ENCODE peak calls at places on chromosomes 3 and 15, in five cellular contexts. P, F, M, H and E are unnamed samples.

GRCh38 chr15:92636401-92636949 is 19.1 kb downstream of the FAM174B start:
- DNase-seq in P (no peak), F (no peak), M (no peak), H (no peak), E (no peak)

GRCh38 chr3:48432411-48433371 is 2.8 kb upstream of the PLXNB1 start:
- DNase-seq in P (no peak), F (peak), M (no peak), H (peak), E (no peak)

GRCh38 chr3:193030276-193030675 is 112.6 kb upstream of the MB21D2 start:
- DNase-seq in P (no peak), F (peak), M (no peak), H (no peak), E (no peak)

GRCh38 chr3:194275721-194276120 is 75.4 kb downstream of the CPN2 start:
- DNase-seq in P (no peak), F (no peak), M (peak), H (no peak), E (no peak)

GRCh38 chr3:50567011-50567385 is 549 bp downstream of the C3orf18 start:
- DNase-seq in P (no peak), F (no peak), M (no peak), H (no peak), E (no peak)

GRCh38 chr3:11835028-11835639 is 11.6 kb downstream of the TAMM41 start:
- DNase-seq in P (no peak), F (peak), M (no peak), H (peak), E (no peak)

GRCh38 chr15:48850648-48851047 is 27.3 kb upstream of the EID1 start:
- DNase-seq in P (no peak), F (no peak), M (no peak), H (no peak), E (no peak)

GRCh38 chr15:34213690-34214089 is 3.8 kb upstream of the KATNBL1 start:
- DNase-seq in P (no peak), F (no peak), M (no peak), H (no peak), E (no peak)

GRCh38 chr3:76138921-76139320 is 353.6 kb upstream of the ZNF717 start:
- DNase-seq in P (no peak), F (peak), M (no peak), H (no peak), E (no peak)

GRCh38 chr3:184761120-184761841 is 49.4 kb upstream of the MAGEF1 start:
- DNase-seq in P (no peak), F (no peak), M (peak), H (no peak), E (no peak)

GRCh38 chr3:42056840-42057239 is 34.3 kb upstream of the TRAK1 start:
- DNase-seq in P (no peak), F (no peak), M (no peak), H (no peak), E (no peak)

GRCh38 chr3:125055165-125055912 is 458 bp downstream of the HEG1 start:
- DNase-seq in P (no peak), F (peak), M (peak), H (no peak), E (peak)

GRCh38 chr3:102536479-102536878 is 101.7 kb downstream of the ZPLD1 start:
- DNase-seq in P (no peak), F (peak), M (no peak), H (peak), E (no peak)

GRCh38 chr3:32296251-32297204 is 58.0 kb downstream of the CMTM8 start:
- DNase-seq in P (peak), F (peak), M (peak), H (peak), E (peak)

GRCh38 chr3:152121292-152121654 is 147.5 kb upstream of the MBNL1 start:
- DNase-seq in P (no peak), F (peak), M (no peak), H (no peak), E (no peak)

GRCh38 chr3:192772495-192772894 is 45.2 kb upstream of the FGF12 start:
- DNase-seq in P (no peak), F (no peak), M (peak), H (peak), E (no peak)

GRCh38 chr15:43735402-43735801 is 10.8 kb upstream of the PDIA3 start:
- DNase-seq in P (no peak), F (no peak), M (no peak), H (no peak), E (no peak)

GRCh38 chr3:117553461-117553860 is 843.9 kb downstream of the TUSC7 start:
- DNase-seq in P (no peak), F (peak), M (no peak), H (no peak), E (no peak)

GRCh38 chr3:133860519-133860918 is 35.2 kb downstream of the RAB6B start:
- DNase-seq in P (no peak), F (no peak), M (no peak), H (no peak), E (no peak)

GRCh38 chr3:13570391-13571194 is 21.7 kb downstream of the FBLN2 start:
- DNase-seq in P (no peak), F (no peak), M (no peak), H (no peak), E (no peak)

GRCh38 chr3:171306631-171307030 is 153.6 kb downstream of the TNIK start:
- DNase-seq in P (no peak), F (peak), M (peak), H (no peak), E (no peak)

GRCh38 chr15:71048913-71049675 is 66.2 kb upstream of the THSD4 start:
- DNase-seq in P (no peak), F (peak), M (no peak), H (no peak), E (no peak)

GRCh38 chr15:63018639-63019038 is 23.9 kb upstream of the TPM1 start:
- DNase-seq in P (no peak), F (peak), M (no peak), H (no peak), E (no peak)

GRCh38 chr3:188656196-188656982 is 502.4 kb downstream of the LPP start:
- DNase-seq in P (no peak), F (peak), M (no peak), H (no peak), E (no peak)

GRCh38 chr3:15903164-15903563 is 105.4 kb upstream of the ANKRD28 start:
- DNase-seq in P (no peak), F (peak), M (peak), H (no peak), E (no peak)

GRCh38 chr15:59892995-59893394 is 111.1 kb upstream of the FOXB1 start:
- DNase-seq in P (no peak), F (peak), M (no peak), H (peak), E (peak)

GRCh38 chr3:70824785-70825184 is 512.3 kb upstream of the MDFIC2 start:
- DNase-seq in P (no peak), F (peak), M (no peak), H (no peak), E (no peak)

GRCh38 chr3:32413845-32414526 is 22.3 kb downstream of the CMTM7 start:
- DNase-seq in P (no peak), F (no peak), M (no peak), H (no peak), E (no peak)

GRCh38 chr3:160450846-160451245 is 1.3 kb upstream of the TRIM59 start:
- DNase-seq in P (no peak), F (peak), M (no peak), H (no peak), E (no peak)

GRCh38 chr15:85171736-85172135 is 190.1 kb downstream of the PDE8A start:
- DNase-seq in P (no peak), F (no peak), M (no peak), H (no peak), E (no peak)

DNA sequence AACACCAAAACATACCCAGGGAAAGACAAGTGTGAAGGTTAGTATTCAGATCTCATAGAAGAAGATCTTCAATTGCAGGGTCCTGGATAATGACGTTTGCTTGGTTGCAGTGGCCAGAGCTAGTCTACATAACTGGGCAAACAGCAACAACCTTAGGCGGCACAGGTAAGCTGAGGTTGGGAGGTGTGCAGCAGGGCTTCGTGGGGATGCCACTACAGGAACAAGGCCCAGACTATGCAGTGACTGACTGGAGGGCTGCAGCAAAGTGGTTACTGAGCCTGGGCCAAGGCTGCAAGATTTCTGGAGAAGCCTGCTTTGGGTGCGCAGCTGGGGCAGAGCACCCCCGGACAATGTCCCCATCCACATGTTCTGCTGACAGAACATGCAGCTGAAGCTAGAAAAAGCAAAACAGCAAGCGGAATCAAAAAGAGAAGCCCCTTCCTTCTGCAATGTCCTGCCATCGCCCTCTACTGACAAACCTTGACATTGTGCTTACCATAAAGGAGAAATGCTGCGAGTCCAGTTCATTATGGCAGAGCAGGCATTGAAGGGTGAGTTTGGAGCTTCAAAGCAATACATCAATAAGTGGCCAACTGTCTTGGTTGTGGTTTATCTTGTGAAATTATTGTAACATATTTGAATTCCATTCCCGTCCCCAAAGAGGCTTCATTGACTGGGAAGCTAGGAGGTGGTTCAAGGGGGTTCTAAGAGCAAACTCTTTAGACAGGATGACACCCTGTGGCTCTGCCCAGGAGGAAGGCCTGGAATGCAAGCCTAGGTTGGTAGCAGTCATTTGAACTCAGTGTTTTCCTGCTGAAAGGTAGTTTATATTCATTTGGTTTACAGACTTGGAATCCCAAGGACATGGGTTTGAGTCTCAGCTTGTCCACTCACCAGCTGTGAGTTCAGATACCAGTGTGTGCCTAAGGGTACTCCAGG is 217.0 kb downstream of the PDCD6IP start:
- DNase-seq in P (no peak), F (peak), M (no peak), H (peak), E (no peak)
- TF ChIP-seq CTCF in P (no peak), F (peak), M (no peak), H (peak), E (peak)

GRCh38 chr3:3577823-3578222 is 221.4 kb upstream of the LRRN1 start:
- DNase-seq in P (no peak), F (no peak), M (no peak), H (peak), E (no peak)
- TF ChIP-seq CTCF in P (no peak), F (no peak), M (no peak), H (no peak), E (no peak)

DNA sequence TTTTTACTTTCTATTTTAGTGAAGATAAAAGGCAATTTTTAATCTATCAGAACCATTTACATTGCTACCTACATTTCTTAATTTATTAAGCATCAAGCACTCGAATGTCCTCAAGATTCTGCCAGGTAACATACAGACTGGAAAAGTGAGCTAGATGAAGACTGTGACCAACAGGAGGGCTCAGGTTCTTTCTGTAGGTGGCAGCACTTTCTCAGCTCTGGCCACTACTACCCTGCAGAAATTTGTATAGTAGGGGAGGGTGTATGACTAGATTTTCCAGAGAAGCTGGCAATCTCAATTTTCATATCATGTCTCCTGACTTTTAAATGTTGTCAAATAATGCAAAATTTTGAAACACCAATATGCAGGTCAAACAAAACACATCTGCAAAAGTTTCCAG is 165.0 kb upstream of the SUCLG2 start:
- DNase-seq in P (no peak), F (no peak), M (no peak), H (peak), E (no peak)
- TF ChIP-seq CTCF in P (no peak), F (no peak), M (peak), H (peak), E (peak)

GRCh38 chr3:29099296-29099695 is 181.6 kb upstream of the RBMS3 start:
- DNase-seq in P (no peak), F (peak), M (no peak), H (no peak), E (no peak)
- TF ChIP-seq CTCF in P (no peak), F (no peak), M (no peak), H (no peak), E (no peak)

DNA sequence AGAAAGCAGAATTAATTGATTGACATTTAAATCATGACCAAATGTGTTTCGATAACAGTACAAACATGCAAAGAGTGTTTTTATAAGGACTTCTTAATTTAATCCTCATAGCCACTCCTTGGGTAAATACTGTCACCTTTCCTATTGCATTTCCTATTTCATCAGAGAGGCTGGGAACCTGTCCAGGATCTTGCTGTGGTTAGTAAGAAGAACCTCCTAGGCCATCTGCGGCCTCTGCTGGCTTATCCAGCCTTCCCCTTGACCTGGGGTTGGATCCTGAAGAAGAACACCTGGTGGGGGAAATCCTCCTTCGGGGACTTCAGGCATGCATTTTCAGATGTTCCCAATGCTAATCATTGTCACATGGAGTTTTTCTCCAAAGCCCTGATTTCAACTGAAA is 25.5 kb downstream of the GLDN start:
- DNase-seq in P (no peak), F (peak), M (peak), H (no peak), E (no peak)
- TF ChIP-seq CTCF in P (no peak), F (no peak), M (no peak), H (no peak), E (no peak)

GRCh38 chr3:104635872-104636580 is 730.7 kb upstream of the ALCAM start:
- DNase-seq in P (no peak), F (peak), M (no peak), H (no peak), E (no peak)
- TF ChIP-seq CTCF in P (no peak), F (peak), M (no peak), H (peak), E (no peak)

GRCh38 chr15:83206971-83207621 is 527 bp downstream of the HDGFL3 start:
- DNase-seq in P (peak), F (peak), M (peak), H (peak), E (peak)
- TF ChIP-seq CTCF in P (no peak), F (no peak), M (no peak), H (no peak), E (no peak)

DNA sequence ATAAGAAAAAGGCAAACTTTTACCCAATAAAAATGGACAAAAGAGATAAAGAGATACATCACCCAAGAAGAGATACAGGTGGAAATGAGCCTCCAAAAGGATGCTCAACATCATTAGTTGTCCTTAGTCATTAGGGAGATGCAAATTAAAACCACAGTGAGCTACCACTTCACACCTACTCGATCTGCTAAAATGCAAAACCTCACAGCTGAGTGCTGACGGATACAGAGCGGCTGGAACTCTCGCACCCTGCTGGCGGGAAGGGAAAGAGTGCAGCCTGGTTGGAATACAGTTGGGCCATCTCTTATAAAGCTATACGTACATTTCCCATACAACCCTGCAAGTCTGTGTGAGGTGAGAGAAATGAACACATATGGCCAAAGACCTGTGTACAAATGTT is 78.5 kb upstream of the PRR20G start:
- DNase-seq in P (no peak), F (peak), M (no peak), H (peak), E (no peak)
- TF ChIP-seq CTCF in P (no peak), F (peak), M (no peak), H (no peak), E (peak)